ENCODE peak calls at places on chromosomes 7 and 10, in eight cellular contexts. B is fibroblast of pulmonary artery, A is body of pancreas, D is transverse colon, M is psoas muscle, X is cardiac muscle cell, C is heart left ventricle, L is adrenal gland. V is an unnamed sample.

GRCh38 chr10:86520871-86521619 is 547 bp downstream of the WAPL start:
- DNase-seq in B (peak), A (peak), D (peak), M (peak), X (peak), C (peak), L (peak), V (peak)

GRCh38 chr7:15334524-15335269 is 227.1 kb downstream of the AGMO start:
- DNase-seq in B (no peak), A (no peak), D (no peak), M (no peak), X (no peak), C (no peak), L (no peak), V (no peak)

GRCh38 chr10:77139746-77140145 is 497.9 kb downstream of the KCNMA1 start:
- DNase-seq in B (no peak), A (no peak), D (no peak), M (no peak), X (no peak), C (no peak), L (no peak), V (no peak)

GRCh38 chr7:1707756-1708611 is 37.9 kb downstream of the ELFN1 start:
- DNase-seq in B (no peak), A (no peak), D (no peak), M (no peak), X (no peak), C (peak), L (peak), V (no peak)

GRCh38 chr10:3624367-3624766 is 160.6 kb downstream of the KLF6 start:
- DNase-seq in B (peak), A (no peak), D (no peak), M (no peak), X (peak), C (no peak), L (no peak), V (no peak)

GRCh38 chr10:31700222-31700621 is 228.4 kb downstream of the ARHGAP12 start:
- DNase-seq in B (peak), A (no peak), D (no peak), M (no peak), X (peak), C (no peak), L (no peak), V (no peak)

GRCh38 chr7:92631067-92631829 is 41.1 kb upstream of the FAM133B start:
- DNase-seq in B (no peak), A (no peak), D (no peak), M (no peak), X (no peak), C (no peak), L (no peak), V (peak)

GRCh38 chr7:33901199-33901598 is 4.1 kb upstream of the BMPER start:
- DNase-seq in B (no peak), A (no peak), D (no peak), M (no peak), X (no peak), C (no peak), L (no peak), V (no peak)

GRCh38 chr10:29328988-29329387 is 40.1 kb downstream of the LYZL1 start:
- DNase-seq in B (peak), A (no peak), D (peak), M (peak), X (peak), C (peak), L (no peak), V (no peak)

GRCh38 chr10:100567249-100567648 is 31.5 kb downstream of the HIF1AN start:
- DNase-seq in B (no peak), A (no peak), D (no peak), M (no peak), X (no peak), C (no peak), L (no peak), V (no peak)

GRCh38 chr7:47323904-47324303 is 258.0 kb downstream of the TNS3 start:
- DNase-seq in B (no peak), A (no peak), D (no peak), M (no peak), X (no peak), C (no peak), L (no peak), V (no peak)

GRCh38 chr7:34320926-34321609 is 336.9 kb upstream of the NPSR1 start:
- DNase-seq in B (peak), A (peak), D (peak), M (peak), X (peak), C (peak), L (peak), V (peak)

GRCh38 chr7:104535841-104536240 is 207.4 kb downstream of the LHFPL3 start:
- DNase-seq in B (no peak), A (no peak), D (no peak), M (no peak), X (no peak), C (no peak), L (no peak), V (no peak)

GRCh38 chr7:116708248-116708647 is 36.3 kb downstream of the MET start:
- DNase-seq in B (no peak), A (no peak), D (no peak), M (no peak), X (no peak), C (no peak), L (no peak), V (no peak)

GRCh38 chr7:30816291-30817059 is 45.3 kb downstream of the MINDY4 start:
- DNase-seq in B (peak), A (no peak), D (no peak), M (peak), X (peak), C (peak), L (peak), V (no peak)

GRCh38 chr10:7186387-7187032 is 224.3 kb downstream of the SFMBT2 start:
- DNase-seq in B (peak), A (no peak), D (no peak), M (no peak), X (no peak), C (no peak), L (no peak), V (no peak)

GRCh38 chr7:131057015-131057518 is 270.6 kb upstream of the MKLN1 start:
- DNase-seq in B (peak), A (no peak), D (no peak), M (no peak), X (peak), C (no peak), L (no peak), V (peak)

GRCh38 chr10:227014-227413 is 91.8 kb downstream of the ZMYND11 start:
- DNase-seq in B (peak), A (no peak), D (no peak), M (no peak), X (peak), C (no peak), L (no peak), V (no peak)

GRCh38 chr7:157386979-157387800 is 50.4 kb downstream of the DNAJB6 start:
- DNase-seq in B (peak), A (peak), D (peak), M (peak), X (peak), C (peak), L (peak), V (peak)

GRCh38 chr10:89981891-89982290 is 280.5 kb downstream of the KIF20B start:
- DNase-seq in B (peak), A (no peak), D (no peak), M (no peak), X (peak), C (no peak), L (no peak), V (no peak)

GRCh38 chr7:7271094-7271874 is 88.9 kb downstream of the C1GALT1 start:
- DNase-seq in B (no peak), A (no peak), D (peak), M (no peak), X (no peak), C (no peak), L (no peak), V (peak)

GRCh38 chr10:50992356-50992866 is 81.9 kb upstream of the PRKG1 start:
- DNase-seq in B (peak), A (peak), D (no peak), M (peak), X (peak), C (no peak), L (no peak), V (no peak)

GRCh38 chr10:773562-774161 is 84.2 kb upstream of the DIP2C start:
- DNase-seq in B (no peak), A (no peak), D (no peak), M (no peak), X (no peak), C (no peak), L (no peak), V (no peak)

GRCh38 chr10:26567349-26567721 is 129.2 kb downstream of the APBB1IP start:
- DNase-seq in B (no peak), A (no peak), D (no peak), M (no peak), X (peak), C (no peak), L (no peak), V (no peak)

GRCh38 chr7:77525231-77525630 is 11.9 kb upstream of the PTPN12 start:
- DNase-seq in B (no peak), A (no peak), D (no peak), M (no peak), X (no peak), C (no peak), L (no peak), V (no peak)

GRCh38 chr10:25398680-25399079 is 223.9 kb downstream of the GPR158 start:
- DNase-seq in B (no peak), A (no peak), D (no peak), M (no peak), X (no peak), C (no peak), L (no peak), V (no peak)

GRCh38 chr10:35194906-35195305 is 68.3 kb downstream of the CREM start:
- DNase-seq in B (peak), A (no peak), D (no peak), M (no peak), X (peak), C (no peak), L (no peak), V (no peak)

GRCh38 chr7:43469051-43469450 is 113.9 kb upstream of the STK17A start:
- DNase-seq in B (no peak), A (no peak), D (no peak), M (no peak), X (peak), C (no peak), L (no peak), V (no peak)

DNA sequence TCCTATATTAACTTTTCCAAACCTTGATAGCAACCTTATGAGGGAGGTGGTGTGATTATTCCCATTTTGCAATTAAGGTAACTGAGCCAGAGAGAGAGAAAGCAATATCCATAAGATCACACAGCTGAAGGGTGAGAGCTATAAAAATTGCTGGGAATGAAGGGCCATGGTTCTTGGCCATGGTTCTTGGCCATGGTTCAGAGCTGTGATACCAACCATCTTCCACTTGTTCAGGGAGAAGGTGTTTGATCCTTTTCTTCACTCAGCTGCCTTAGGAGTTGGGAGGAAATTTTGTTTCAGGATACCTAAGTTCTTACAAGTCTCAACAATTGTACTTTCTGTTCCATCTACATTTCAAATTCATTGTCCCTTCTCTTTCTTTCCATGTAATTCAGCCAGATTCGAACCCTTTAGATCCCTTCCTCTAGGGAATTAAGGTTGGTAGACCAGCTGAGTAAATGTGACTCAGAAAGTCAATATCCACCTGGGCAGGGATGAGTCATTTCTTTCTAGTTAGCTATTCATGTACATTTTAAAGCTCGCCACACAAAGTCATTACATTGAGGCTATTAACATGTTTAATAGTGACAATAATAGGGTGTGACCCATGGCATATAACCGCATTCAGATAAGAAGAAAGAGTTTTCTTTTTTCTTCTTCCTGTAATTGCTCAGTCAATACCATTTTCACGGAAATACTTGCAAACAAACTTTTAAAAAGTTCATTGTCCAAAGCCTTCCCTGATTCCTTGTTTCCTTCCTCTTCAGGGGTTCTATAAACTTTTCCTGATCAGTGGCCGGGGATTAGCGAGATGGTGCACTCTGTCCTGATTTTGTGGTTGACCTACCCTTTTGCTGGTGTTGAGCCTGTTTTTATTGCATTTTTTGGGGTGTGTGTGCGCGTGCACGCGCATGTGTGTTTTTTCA is 143.4 kb downstream of the TCF7L2 start:
- DNase-seq in B (peak), A (no peak), D (peak), M (no peak), X (no peak), C (peak), L (no peak), V (no peak)
- H3K4me3 ChIP-seq in B (no peak), A (no peak), D (no peak), M (no peak), X (no peak), C (no peak), L (no peak), V (no peak)

GRCh38 chr10:5040010-5040635 is 36.5 kb upstream of the AKR1C2 start:
- DNase-seq in B (no peak), A (no peak), D (no peak), M (no peak), X (no peak), C (no peak), L (no peak), V (no peak)

GRCh38 chr10:5041471-5042023 is 37.9 kb upstream of the AKR1C2 start:
- DNase-seq in B (no peak), A (no peak), D (no peak), M (no peak), X (no peak), C (no peak), L (no peak), V (no peak)

GRCh38 chr10:5042922-5043321 is 39.3 kb upstream of the AKR1C2 start:
- DNase-seq in B (no peak), A (no peak), D (no peak), M (no peak), X (no peak), C (no peak), L (no peak), V (no peak)

GRCh38 chr10:5038703-5039102 is 35.0 kb upstream of the AKR1C2 start:
- DNase-seq in B (peak), A (no peak), D (no peak), M (no peak), X (peak), C (no peak), L (no peak), V (no peak)

DNA sequence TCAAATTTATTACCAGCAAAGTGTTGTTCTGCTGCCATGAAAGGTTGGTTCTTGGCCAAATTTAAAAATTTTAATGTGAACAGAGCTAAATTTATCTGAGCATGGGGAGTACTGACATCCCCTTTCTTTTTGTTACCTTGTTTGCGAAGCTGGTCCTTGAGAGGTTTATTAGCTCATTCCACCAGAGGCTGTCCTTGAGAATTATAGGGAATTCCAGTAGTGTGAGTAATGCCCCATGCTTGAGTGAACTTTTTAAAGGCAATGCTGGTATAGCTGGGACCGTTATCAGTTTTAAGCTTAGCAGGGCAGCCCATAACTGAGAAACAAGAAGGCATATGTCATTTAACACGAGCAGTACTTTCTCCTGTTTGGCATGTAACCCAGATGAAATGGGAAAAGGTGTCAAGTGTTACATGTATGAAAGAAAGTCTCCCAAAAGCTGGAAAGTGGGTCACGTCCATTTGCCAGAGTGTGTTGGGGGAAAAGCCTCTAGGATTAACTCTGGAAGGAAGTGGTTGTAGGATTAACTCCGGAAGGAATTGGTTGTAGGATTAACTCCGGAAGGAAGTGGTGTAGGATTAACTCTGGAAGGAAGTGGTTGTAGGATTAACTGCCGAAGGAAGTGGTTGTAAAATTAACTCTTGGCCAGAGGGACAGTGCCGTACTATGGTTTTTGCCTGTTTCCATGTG is 37.3 kb upstream of the AKR1C2 start:
- DNase-seq in B (peak), A (no peak), D (no peak), M (no peak), X (no peak), C (no peak), L (no peak), V (peak)
- H3K4me3 ChIP-seq in B (no peak), A (no peak), D (no peak), M (peak), X (no peak), C (peak), L (no peak), V (no peak)

DNA sequence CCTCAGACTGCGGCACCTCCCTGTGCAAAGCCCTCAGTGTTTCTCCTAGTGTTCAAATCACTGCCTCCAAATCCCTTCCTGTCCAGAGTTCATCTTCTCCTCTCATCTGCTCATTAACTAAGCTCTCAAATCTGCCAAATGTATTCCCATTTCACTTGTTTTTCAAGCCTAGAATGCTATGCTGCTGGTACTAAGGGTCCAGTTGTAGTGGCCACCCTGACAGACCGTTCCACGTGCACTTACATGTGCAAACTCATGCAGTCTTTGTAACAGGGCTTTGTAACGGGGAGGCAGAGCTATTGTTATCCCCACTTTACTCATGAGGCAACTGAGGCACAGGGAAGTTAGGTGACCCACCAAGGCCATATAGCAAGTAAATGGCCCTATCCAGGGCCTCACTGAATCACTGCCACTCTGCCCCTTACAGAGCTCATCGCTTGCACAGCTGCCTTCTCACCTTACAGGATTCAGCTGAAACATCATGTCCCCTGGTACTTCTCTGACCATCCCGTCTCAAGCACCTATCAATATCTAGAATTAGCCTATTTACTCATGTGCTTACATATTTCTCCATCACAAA is 153.0 kb upstream of the PDE1C start:
- DNase-seq in B (no peak), A (no peak), D (no peak), M (no peak), X (no peak), C (no peak), L (no peak), V (no peak)
- H3K4me3 ChIP-seq in B (no peak), A (no peak), D (no peak), M (no peak), X (no peak), C (no peak), L (no peak), V (no peak)

GRCh38 chr10:128125416-128125943 is 743 bp downstream of the MKI67 start:
- DNase-seq in B (no peak), A (no peak), D (peak), M (no peak), X (no peak), C (no peak), L (no peak), V (no peak)

GRCh38 chr10:128125944-128126764 is at the start of gene MKI67:
- DNase-seq in B (peak), A (peak), D (peak), M (peak), X (peak), C (peak), L (peak), V (peak)

GRCh38 chr10:128121750-128122412 is 4.3 kb downstream of the MKI67 start:
- DNase-seq in B (no peak), A (no peak), D (no peak), M (no peak), X (no peak), C (no peak), L (no peak), V (no peak)

GRCh38 chr10:128123853-128124252 is 2.4 kb downstream of the MKI67 start:
- DNase-seq in B (no peak), A (no peak), D (no peak), M (no peak), X (no peak), C (no peak), L (no peak), V (no peak)

GRCh38 chr10:128124813-128125403 is 1.3 kb downstream of the MKI67 start:
- DNase-seq in B (no peak), A (no peak), D (peak), M (no peak), X (no peak), C (no peak), L (no peak), V (no peak)
- H3K4me3 ChIP-seq in B (peak), A (no peak), D (peak), M (no peak), X (peak), C (no peak), L (no peak), V (peak)

GRCh38 chr10:123649672-123650071 is 16.5 kb upstream of the GPR26 start:
- DNase-seq in B (no peak), A (no peak), D (no peak), M (no peak), X (no peak), C (no peak), L (no peak), V (no peak)
- H3K4me3 ChIP-seq in B (no peak), A (no peak), D (no peak), M (no peak), X (no peak), C (no peak), L (no peak), V (no peak)

GRCh38 chr7:12570148-12570528 is 382 bp upstream of the SCIN start:
- DNase-seq in B (peak), A (peak), D (peak), M (no peak), X (no peak), C (no peak), L (no peak), V (no peak)
- H3K4me3 ChIP-seq in B (peak), A (no peak), D (peak), M (peak), X (peak), C (peak), L (no peak), V (no peak)

GRCh38 chr10:45580781-45581496 is 91.6 kb downstream of the ZFAND4 start:
- DNase-seq in B (no peak), A (no peak), D (peak), M (no peak), X (no peak), C (no peak), L (no peak), V (no peak)
- H3K4me3 ChIP-seq in B (no peak), A (no peak), D (peak), M (peak), X (no peak), C (peak), L (no peak), V (no peak)

V was measured in SJCRH30.